ENCODE peak calls at places on chromosomes 5 and 9, in nine cellular contexts. N, W, V, L, B, X, U, J and K are unnamed samples.

GRCh38 chr5:99808657-99809230 is 726.4 kb upstream of the FAM174A start:
- DNase-seq in J (no peak), W (no peak), L (no peak), X (no peak), B (no peak), U (no peak), N (no peak), V (no peak), K (no peak)

GRCh38 chr5:172543484-172544298 is 89.4 kb upstream of the SH3PXD2B start:
- DNase-seq in X (no peak), B (no peak), U (no peak), W (no peak), L (peak), J (no peak), V (no peak), N (no peak), K (no peak)

GRCh38 chr9:110029422-110029814 is 178.5 kb downstream of the C9orf152 start:
- DNase-seq in U (no peak), J (no peak), L (no peak), V (no peak), N (peak), W (peak), B (peak), X (no peak), K (no peak)

GRCh38 chr5:168820776-168821302 is 241.7 kb upstream of the PANK3 start:
- DNase-seq in B (no peak), V (no peak), W (no peak), U (no peak), N (no peak), L (no peak), J (no peak), X (no peak), K (no peak)

GRCh38 chr5:101976933-101977332 is 319.2 kb downstream of the SLCO4C1 start:
- DNase-seq in X (no peak), B (no peak), J (no peak), W (no peak), L (no peak), V (no peak), N (no peak), U (no peak), K (no peak)

GRCh38 chr9:91865041-91865440 is 85.0 kb downstream of the ROR2 start:
- DNase-seq in B (no peak), L (no peak), X (no peak), W (no peak), U (no peak), J (no peak), N (no peak), V (no peak), K (no peak)

GRCh38 chr5:75461679-75462078 is 49.8 kb downstream of the CERT1 start:
- DNase-seq in B (peak), N (peak), L (no peak), J (no peak), V (no peak), X (no peak), U (no peak), W (no peak), K (no peak)

GRCh38 chr9:6355728-6356127 is 27.6 kb downstream of the TPD52L3 start:
- DNase-seq in L (no peak), X (no peak), V (no peak), N (no peak), U (no peak), B (peak), W (peak), J (no peak), K (no peak)

GRCh38 chr9:109779711-109780452 is at the start of gene PALM2AKAP2:
- DNase-seq in N (no peak), U (peak), J (no peak), X (peak), V (no peak), L (peak), B (peak), W (peak), K (peak)